ENCODE peak calls at places on chromosomes 12 and 14, in eight cellular contexts. Q is HT-29, S is amniotic stem cell, C is Caco-2, M is hepatocyte, B is brain microvascular endothelial cell, N is neuronal stem cell, U is fibroblast of mammary gland. G is an unnamed sample.

GRCh38 chr14:100473249-100473648 is 114.0 kb downstream of the BEGAIN start:
- DNase-seq in Q (no peak), S (no peak), C (no peak), M (no peak), B (no peak), N (no peak), U (no peak), G (no peak)

GRCh38 chr14:50087350-50088116 is 28.8 kb downstream of the VCPKMT start:
- DNase-seq in Q (no peak), S (no peak), C (no peak), M (no peak), B (no peak), N (no peak), U (no peak), G (no peak)

GRCh38 chr14:38233218-38233617 is 22.7 kb downstream of the CLEC14A start:
- DNase-seq in Q (no peak), S (no peak), C (no peak), M (no peak), B (no peak), N (no peak), U (no peak), G (no peak)

GRCh38 chr12:95626854-95627253 is 75.6 kb upstream of the USP44 start:
- DNase-seq in Q (no peak), S (no peak), C (no peak), M (no peak), B (no peak), N (no peak), U (no peak), G (no peak)

GRCh38 chr14:101499080-101499479 is 62.2 kb upstream of the DIO3 start:
- DNase-seq in Q (no peak), S (no peak), C (no peak), M (no peak), B (no peak), N (no peak), U (no peak), G (no peak)

GRCh38 chr12:65666876-65667275 is 157.4 kb upstream of the HMGA2 start:
- DNase-seq in Q (no peak), S (no peak), C (no peak), M (no peak), B (peak), N (no peak), U (peak), G (peak)

GRCh38 chr12:27119797-27120196 is 37.4 kb upstream of the C12orf71 start:
- DNase-seq in Q (no peak), S (no peak), C (no peak), M (no peak), B (no peak), N (no peak), U (no peak), G (no peak)

GRCh38 chr14:88023658-88024187 is 18.8 kb downstream of the GPR65 start:
- DNase-seq in Q (peak), S (no peak), C (no peak), M (no peak), B (no peak), N (no peak), U (no peak), G (no peak)

GRCh38 chr12:105910030-105910429 is 228.7 kb downstream of the NUAK1 start:
- DNase-seq in Q (no peak), S (no peak), C (no peak), M (no peak), B (peak), N (no peak), U (no peak), G (no peak)

GRCh38 chr14:26856832-26857508 is 259.1 kb upstream of the NOVA1 start:
- DNase-seq in Q (no peak), S (no peak), C (no peak), M (no peak), B (no peak), N (no peak), U (no peak), G (no peak)

GRCh38 chr12:94180558-94181296 is 32.4 kb downstream of the PLXNC1 start:
- DNase-seq in Q (no peak), S (no peak), C (no peak), M (no peak), B (no peak), N (no peak), U (no peak), G (no peak)

GRCh38 chr12:2138871-2139308 is 86.1 kb downstream of the CACNA1C start:
- DNase-seq in Q (peak), S (no peak), C (no peak), M (peak), B (peak), N (no peak), U (no peak), G (no peak)

GRCh38 chr12:113756609-113757008 is 209.5 kb downstream of the RBM19 start:
- DNase-seq in Q (no peak), S (no peak), C (no peak), M (no peak), B (no peak), N (no peak), U (no peak), G (no peak)

GRCh38 chr12:91040356-91040755 is 17.5 kb downstream of the KERA start:
- DNase-seq in Q (no peak), S (no peak), C (no peak), M (no peak), B (no peak), N (no peak), U (peak), G (no peak)

GRCh38 chr12:3538691-3539030 is 47.7 kb downstream of the PRMT8 start:
- DNase-seq in Q (no peak), S (no peak), C (no peak), M (no peak), B (no peak), N (no peak), U (no peak), G (no peak)

GRCh38 chr12:27914956-27915355 is 57.6 kb downstream of the PTHLH start:
- DNase-seq in Q (no peak), S (no peak), C (no peak), M (no peak), B (no peak), N (no peak), U (no peak), G (no peak)

GRCh38 chr12:3252416-3252815 is 175.2 kb downstream of the TSPAN9 start:
- DNase-seq in Q (no peak), S (no peak), C (no peak), M (peak), B (no peak), N (no peak), U (peak), G (no peak)

GRCh38 chr14:69484444-69485113 is at the start of gene PLEKHD1:
- DNase-seq in Q (no peak), S (no peak), C (peak), M (peak), B (no peak), N (peak), U (no peak), G (no peak)

GRCh38 chr12:65232490-65233077 is 45.9 kb upstream of the MSRB3 start:
- DNase-seq in Q (peak), S (no peak), C (no peak), M (peak), B (no peak), N (no peak), U (peak), G (peak)

GRCh38 chr14:77862154-77862783 is 62.4 kb downstream of the ADCK1 start:
- DNase-seq in Q (peak), S (no peak), C (peak), M (peak), B (peak), N (peak), U (peak), G (peak)

GRCh38 chr14:105857816-105858675 is 331.7 kb downstream of the TMEM121 start:
- DNase-seq in Q (no peak), S (no peak), C (no peak), M (no peak), B (no peak), N (no peak), U (no peak), G (no peak)

GRCh38 chr14:74964787-74965769 is 9.7 kb upstream of the PGF start:
- DNase-seq in Q (no peak), S (no peak), C (no peak), M (no peak), B (no peak), N (no peak), U (peak), G (peak)

GRCh38 chr14:95191445-95192199 is 34.3 kb upstream of the DICER1 start:
- DNase-seq in Q (no peak), S (no peak), C (no peak), M (no peak), B (no peak), N (no peak), U (no peak), G (no peak)

GRCh38 chr12:113500662-113501435 is 29.2 kb upstream of the LHX5 start:
- DNase-seq in Q (no peak), S (no peak), C (no peak), M (no peak), B (no peak), N (no peak), U (no peak), G (no peak)

GRCh38 chr12:97006585-97006984 is 99.5 kb downstream of the NEDD1 start:
- DNase-seq in Q (no peak), S (no peak), C (no peak), M (no peak), B (no peak), N (no peak), U (no peak), G (no peak)

G was measured in A172.